ENCODE peak calls at places on chromosomes 11 and 22, in six cellular contexts. W, R, H, U, G and Z are unnamed samples.

GRCh38 chr11:123211981-123212380 is 16.9 kb upstream of the CLMP start:
- DNase-seq in R (no peak), U (no peak), H (no peak), G (no peak), W (no peak), Z (no peak)

GRCh38 chr11:19419021-19419750 is 178.4 kb upstream of the E2F8 start:
- DNase-seq in H (no peak), W (no peak), R (no peak), G (no peak), U (no peak), Z (no peak)

GRCh38 chr11:134333951-134334350 is 2.2 kb downstream of the GLB1L2 start:
- DNase-seq in R (no peak), U (no peak), W (no peak), G (no peak), H (no peak), Z (no peak)

GRCh38 chr11:62205441-62205840 is 3.0 kb upstream of the SCGB2A1 start:
- DNase-seq in H (no peak), W (no peak), R (no peak), U (no peak), G (no peak), Z (no peak)

GRCh38 chr11:83292709-83293435 is 6.7 kb upstream of the CCDC90B start:
- DNase-seq in R (no peak), W (peak), G (no peak), U (no peak), H (peak), Z (no peak)

GRCh38 chr11:70324354-70325115 is 54.0 kb downstream of the PPFIA1 start:
- DNase-seq in G (no peak), H (no peak), U (no peak), W (no peak), R (no peak), Z (no peak)

GRCh38 chr11:61771195-61771894 is 18.9 kb downstream of the MYRF start:
- DNase-seq in W (peak), G (no peak), R (no peak), H (no peak), U (no peak), Z (no peak)

GRCh38 chr22:25702046-25702445 is 39.9 kb upstream of the MYO18B start:
- DNase-seq in U (no peak), R (no peak), H (no peak), G (no peak), W (peak), Z (no peak)

GRCh38 chr22:37476389-37477329 is 9.5 kb downstream of the MFNG start:
- DNase-seq in W (no peak), R (no peak), H (no peak), U (no peak), G (no peak), Z (no peak)

GRCh38 chr11:37409124-37409523 is 811.1 kb upstream of the RAG2 start:
- DNase-seq in H (no peak), W (no peak), G (no peak), U (no peak), R (no peak), Z (no peak)

GRCh38 chr11:27213232-27213660 is 149.8 kb downstream of the CCDC34 start:
- DNase-seq in R (no peak), U (no peak), G (no peak), H (no peak), W (no peak), Z (no peak)

GRCh38 chr11:2126520-2127085 is 12.6 kb downstream of the IGF2 start:
- DNase-seq in W (no peak), R (no peak), U (no peak), H (no peak), G (no peak), Z (no peak)

GRCh38 chr11:96333076-96333744 is 9.8 kb downstream of the MAML2 start:
- DNase-seq in W (no peak), H (no peak), G (no peak), U (no peak), R (no peak), Z (no peak)

GRCh38 chr11:119742263-119742861 is 13.4 kb upstream of the NECTIN1 start:
- DNase-seq in G (no peak), R (no peak), W (peak), U (peak), H (no peak), Z (no peak)

GRCh38 chr11:85827768-85828639 is 17.1 kb upstream of the SYTL2 start:
- DNase-seq in W (no peak), U (no peak), R (no peak), H (peak), G (no peak), Z (no peak)

GRCh38 chr11:113198907-113199660 is 115.3 kb upstream of the TTC12 start:
- DNase-seq in U (no peak), W (no peak), H (no peak), R (no peak), G (no peak), Z (no peak)

GRCh38 chr11:69530278-69531070 is 49.0 kb downstream of the LINC01488 start:
- DNase-seq in H (no peak), U (no peak), R (no peak), G (no peak), W (peak), Z (peak)

GRCh38 chr11:131977231-131977630 is 606.8 kb downstream of the NTM start:
- DNase-seq in U (no peak), H (no peak), G (no peak), W (no peak), R (no peak), Z (no peak)

GRCh38 chr11:47980907-47981621 is 705 bp downstream of the PTPRJ start:
- DNase-seq in R (peak), H (no peak), G (peak), W (peak), U (peak), Z (peak)

GRCh38 chr11:99766816-99767215 is 746.1 kb downstream of the CNTN5 start:
- DNase-seq in R (no peak), U (no peak), H (no peak), G (no peak), W (no peak), Z (no peak)

GRCh38 chr11:13338437-13339069 is 61.0 kb downstream of the BMAL1 start:
- DNase-seq in U (no peak), G (no peak), W (peak), H (no peak), R (no peak), Z (no peak)

GRCh38 chr22:17675584-17675983 is 37.0 kb downstream of the BCL2L13 start:
- DNase-seq in R (no peak), W (peak), U (no peak), H (no peak), G (no peak), Z (no peak)

GRCh38 chr11:130729678-130730300 is 186.5 kb downstream of the SNX19 start:
- DNase-seq in U (no peak), R (no peak), W (no peak), G (no peak), H (no peak), Z (no peak)

GRCh38 chr22:50530857-50531545 is 1.2 kb upstream of the TYMP start:
- DNase-seq in W (peak), H (peak), G (peak), U (peak), R (peak), Z (peak)

DNA sequence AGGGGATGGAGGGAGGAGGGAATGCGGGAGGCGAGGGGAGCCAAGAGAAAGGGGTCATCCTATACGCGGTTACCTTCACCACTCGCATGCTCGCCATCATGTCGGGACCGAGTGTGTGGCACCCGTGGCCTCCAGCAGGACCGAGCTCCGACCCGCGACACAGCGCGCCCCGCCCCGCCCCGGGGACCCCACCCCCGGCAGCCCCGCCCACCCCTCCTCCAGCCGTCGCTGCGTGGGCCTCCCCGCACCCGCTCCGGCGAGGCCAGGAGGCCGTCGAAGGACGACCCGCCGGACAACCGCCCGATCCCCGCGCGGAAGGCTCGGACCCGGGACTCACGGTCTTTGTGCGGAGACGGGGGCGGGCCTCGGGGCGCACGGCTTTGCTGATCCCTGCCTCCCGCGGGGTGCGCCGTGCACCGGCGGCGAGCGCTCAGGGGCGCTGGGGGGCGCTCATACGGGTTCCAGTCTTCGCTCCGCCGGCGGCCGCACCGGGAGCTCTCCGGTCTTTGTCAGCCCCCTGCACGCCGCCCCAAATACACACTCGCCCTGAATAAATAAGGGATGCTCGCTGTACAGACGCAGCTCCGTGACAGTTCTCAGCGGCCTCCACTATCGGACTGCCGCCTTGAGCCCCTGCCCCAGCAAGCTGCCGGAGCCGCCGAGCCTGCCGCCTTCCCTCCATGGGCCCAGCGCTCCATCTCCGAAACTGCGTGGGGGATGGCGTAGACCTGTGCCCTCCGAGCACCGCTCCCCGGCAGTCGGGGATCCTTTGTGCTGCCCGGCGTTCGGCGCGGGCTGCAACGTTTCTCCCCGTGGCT is at the start of gene UBE2L6:
- DNase-seq in U (peak), G (peak), W (peak), R (peak), H (no peak), Z (peak)
- TF ChIP-seq POLR2A in U (no peak), G (peak), W (no peak), R (no peak), H (no peak), Z (peak)

GRCh38 chr11:8962827-8963226 is 1.4 kb downstream of the TMEM9B start:
- DNase-seq in G (no peak), W (peak), U (no peak), R (no peak), H (no peak), Z (no peak)

GRCh38 chr11:8964324-8965320 is at the start of gene TMEM9B:
- DNase-seq in G (peak), H (peak), U (peak), R (peak), W (peak), Z (peak)

GRCh38 chr11:8963569-8964323 is 496 bp downstream of the TMEM9B start:
- DNase-seq in U (peak), R (peak), H (peak), W (peak), G (peak), Z (peak)

GRCh38 chr11:8956860-8957259 is 7.4 kb downstream of the TMEM9B start:
- DNase-seq in H (no peak), R (no peak), W (no peak), G (no peak), U (no peak), Z (no peak)

GRCh38 chr11:8959546-8960166 is 4.6 kb downstream of the TMEM9B start:
- DNase-seq in U (peak), W (peak), H (peak), G (no peak), R (no peak), Z (no peak)
- TF ChIP-seq POLR2A in U (no peak), W (no peak), H (no peak), G (no peak), R (no peak), Z (no peak)

GRCh38 chr22:28801845-28802594 is 1.7 kb upstream of the XBP1 start:
- DNase-seq in U (peak), H (no peak), G (no peak), W (peak), R (no peak), Z (peak)

GRCh38 chr22:28799834-28800307 is 498 bp downstream of the XBP1 start:
- DNase-seq in R (peak), H (no peak), W (peak), U (peak), G (peak), Z (peak)

GRCh38 chr22:28799125-28799833 is 1.1 kb downstream of the XBP1 start:
- DNase-seq in W (peak), R (no peak), H (peak), U (peak), G (peak), Z (no peak)

GRCh38 chr22:28798810-28799124 is 1.6 kb downstream of the XBP1 start:
- DNase-seq in W (no peak), H (no peak), U (no peak), G (no peak), R (no peak), Z (no peak)

DNA sequence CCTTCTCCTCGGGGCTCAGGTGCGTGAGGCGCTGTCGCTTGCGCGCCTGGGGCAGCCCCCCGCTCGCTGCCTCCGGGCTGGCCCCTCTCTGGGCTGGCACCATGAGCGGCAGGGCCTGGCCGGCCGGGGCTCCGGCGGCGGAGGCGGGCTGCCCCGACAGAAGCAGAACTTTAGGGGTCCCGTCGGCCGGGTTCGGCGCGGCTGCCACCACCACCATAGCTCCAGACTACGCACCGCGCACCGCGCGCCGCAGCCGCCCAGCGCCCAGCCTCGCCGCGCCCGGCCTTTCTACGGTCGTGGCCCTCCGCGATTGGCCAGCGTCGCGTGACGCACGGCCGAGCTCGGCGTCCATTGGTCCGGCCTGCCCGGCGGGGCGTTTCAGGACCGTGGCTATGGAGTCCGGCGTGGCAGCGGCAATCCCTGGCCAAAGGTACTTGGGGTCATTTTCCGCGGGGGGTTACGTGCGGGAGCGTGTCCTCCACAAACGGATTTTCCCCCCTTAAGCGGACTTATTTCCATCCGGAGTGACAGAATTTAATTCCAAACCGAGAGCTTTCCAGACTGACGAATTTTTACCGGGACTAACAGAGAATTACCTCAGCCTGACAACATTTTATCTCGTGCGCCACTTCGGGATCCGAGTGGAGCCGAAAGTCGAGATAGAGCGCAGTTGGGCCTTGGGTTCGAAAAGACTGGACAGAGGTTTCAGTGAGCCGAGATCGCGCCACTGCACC is at the start of gene XBP1:
- DNase-seq in R (peak), H (peak), W (peak), G (peak), U (peak), Z (peak)
- TF ChIP-seq POLR2A in R (peak), H (peak), W (peak), G (peak), U (peak), Z (peak)

DNA sequence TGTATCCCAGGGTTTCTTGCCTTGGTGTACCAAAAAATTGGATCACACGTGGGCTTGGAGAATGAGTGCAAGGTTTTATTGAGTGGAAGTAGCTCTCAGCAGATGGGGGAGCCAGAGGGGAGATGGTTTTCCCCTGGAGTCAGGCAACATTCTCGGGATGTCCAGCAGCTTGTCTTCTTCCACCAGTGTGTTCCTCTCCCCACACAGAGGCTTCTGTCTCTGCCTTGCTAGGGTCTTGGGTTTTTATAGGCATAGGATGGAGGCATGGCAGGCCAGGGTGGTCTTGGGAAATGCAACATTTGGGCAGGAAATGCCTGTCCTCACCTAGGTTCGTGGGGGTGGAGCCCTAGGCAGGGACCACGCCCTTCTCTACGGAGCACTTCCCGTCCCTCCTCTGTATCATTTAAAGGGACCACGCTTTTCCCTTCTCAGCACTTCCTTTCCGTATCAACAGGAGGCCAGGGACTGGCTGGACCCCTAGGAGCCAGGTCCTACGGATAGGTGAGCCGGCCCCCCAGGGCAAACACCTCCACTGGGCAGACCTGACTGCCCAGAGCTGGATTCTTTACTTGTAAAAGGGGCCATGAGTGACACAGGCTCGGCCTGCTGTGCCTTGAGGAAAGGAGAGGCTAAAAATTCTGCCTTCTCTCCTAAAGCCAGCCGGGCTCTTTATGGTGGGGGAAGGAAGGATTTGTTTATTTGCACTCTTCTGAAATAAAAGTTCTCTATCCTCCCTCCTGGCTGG is 55.3 kb upstream of the CCDC188 start:
- DNase-seq in R (peak), G (peak), U (peak), H (peak), W (peak), Z (peak)
- TF ChIP-seq POLR2A in R (peak), G (no peak), U (peak), H (peak), W (peak), Z (peak)

GRCh38 chr22:46073683-46074504 is 76.4 kb upstream of the PPARA start:
- DNase-seq in W (peak), U (peak), H (no peak), G (peak), R (peak), Z (peak)
- TF ChIP-seq POLR2A in W (no peak), U (peak), H (no peak), G (no peak), R (no peak), Z (no peak)